ENCODE peak calls at places on chromosome 17, in six cellular contexts. One of them, this sample, is unnamed. For H3K27me3, the result is how much of the 10 kb centered on the place peaks cover.

GRCh38 chr17:56125830-56126819 is 27.1 kb upstream of the ANKFN1 start:
- DNase-seq in IMR-90: peak
- DNase-seq in neural progenitor cell: peak
- DNase-seq in mesendoderm: peak
- DNase-seq in fibroblast of lung: peak
- DNase-seq in MM.1S: no peak
- DNase-seq in this sample: peak

GRCh38 chr17:75241996-75242460 is 19.4 kb downstream of the GGA3 start:
- DNase-seq in IMR-90: peak
- DNase-seq in neural progenitor cell: no peak
- DNase-seq in mesendoderm: no peak
- DNase-seq in fibroblast of lung: peak
- DNase-seq in MM.1S: no peak
- DNase-seq in this sample: no peak

GRCh38 chr17:63785556-63785955 is 11.6 kb downstream of the DDX42 start:
- DNase-seq in IMR-90: peak
- DNase-seq in neural progenitor cell: no peak
- DNase-seq in mesendoderm: no peak
- DNase-seq in fibroblast of lung: peak
- DNase-seq in MM.1S: no peak
- DNase-seq in this sample: no peak

GRCh38 chr17:42526031-42526444 is 10.0 kb upstream of the NAGLU start:
- DNase-seq in IMR-90: peak
- DNase-seq in neural progenitor cell: no peak
- DNase-seq in mesendoderm: no peak
- DNase-seq in fibroblast of lung: peak
- DNase-seq in MM.1S: no peak
- DNase-seq in this sample: no peak

GRCh38 chr17:49880291-49881053 is 32.6 kb upstream of the TAC4 start:
- DNase-seq in IMR-90: peak
- DNase-seq in neural progenitor cell: peak
- DNase-seq in mesendoderm: peak
- DNase-seq in fibroblast of lung: peak
- DNase-seq in MM.1S: peak
- DNase-seq in this sample: peak

GRCh38 chr17:49969134-49969759 is at the start of gene DLX4:
- DNase-seq in IMR-90: no peak
- DNase-seq in neural progenitor cell: peak
- DNase-seq in mesendoderm: no peak
- DNase-seq in fibroblast of lung: no peak
- DNase-seq in MM.1S: no peak
- DNase-seq in this sample: peak

GRCh38 chr17:34990921-34991365 is 10.6 kb downstream of the LIG3 start:
- DNase-seq in IMR-90: peak
- DNase-seq in neural progenitor cell: no peak
- DNase-seq in mesendoderm: no peak
- DNase-seq in fibroblast of lung: no peak
- DNase-seq in MM.1S: peak
- DNase-seq in this sample: no peak

GRCh38 chr17:32827227-32827626 is 49.7 kb downstream of the MYO1D start:
- DNase-seq in IMR-90: no peak
- DNase-seq in neural progenitor cell: no peak
- DNase-seq in mesendoderm: no peak
- DNase-seq in fibroblast of lung: no peak
- DNase-seq in MM.1S: no peak
- DNase-seq in this sample: no peak

GRCh38 chr17:40791808-40792436 is 7.8 kb downstream of the KRT28 start:
- DNase-seq in IMR-90: peak
- DNase-seq in neural progenitor cell: peak
- DNase-seq in mesendoderm: peak
- DNase-seq in fibroblast of lung: peak
- DNase-seq in MM.1S: peak
- DNase-seq in this sample: no peak

GRCh38 chr17:48486557-48486956 is 44.3 kb downstream of the HOXB1 start:
- DNase-seq in IMR-90: peak
- DNase-seq in neural progenitor cell: peak
- DNase-seq in mesendoderm: peak
- DNase-seq in fibroblast of lung: peak
- DNase-seq in MM.1S: no peak
- DNase-seq in this sample: peak

GRCh38 chr17:44997733-44998520 is 29.8 kb upstream of the C1QL1 start:
- DNase-seq in IMR-90: peak
- DNase-seq in neural progenitor cell: no peak
- DNase-seq in mesendoderm: peak
- DNase-seq in fibroblast of lung: no peak
- DNase-seq in MM.1S: no peak
- DNase-seq in this sample: no peak

GRCh38 chr17:70544307-70544706 is 375.0 kb downstream of the KCNJ2 start:
- DNase-seq in IMR-90: no peak
- DNase-seq in neural progenitor cell: no peak
- DNase-seq in mesendoderm: no peak
- DNase-seq in fibroblast of lung: no peak
- DNase-seq in MM.1S: no peak
- DNase-seq in this sample: no peak

GRCh38 chr17:28864991-28865849 is 10.4 kb downstream of the ERAL1 start:
- DNase-seq in IMR-90: no peak
- DNase-seq in neural progenitor cell: no peak
- DNase-seq in mesendoderm: peak
- DNase-seq in fibroblast of lung: no peak
- DNase-seq in MM.1S: no peak
- DNase-seq in this sample: no peak

GRCh38 chr17:76371656-76372628 is 12.5 kb upstream of the SPHK1 start:
- DNase-seq in IMR-90: peak
- DNase-seq in neural progenitor cell: no peak
- DNase-seq in mesendoderm: no peak
- DNase-seq in fibroblast of lung: peak
- DNase-seq in MM.1S: no peak
- DNase-seq in this sample: no peak

GRCh38 chr17:47785538-47786123 is 36.0 kb downstream of the OSBPL7 start:
- DNase-seq in IMR-90: peak
- DNase-seq in neural progenitor cell: peak
- DNase-seq in mesendoderm: peak
- DNase-seq in fibroblast of lung: peak
- DNase-seq in MM.1S: peak
- DNase-seq in this sample: peak

GRCh38 chr17:43378766-43379165 is 20.0 kb upstream of the ARL4D start:
- DNase-seq in IMR-90: no peak
- DNase-seq in neural progenitor cell: no peak
- DNase-seq in mesendoderm: no peak
- DNase-seq in fibroblast of lung: no peak
- DNase-seq in MM.1S: no peak
- DNase-seq in this sample: peak

GRCh38 chr17:50014471-50015088 is 19.6 kb upstream of the DLX3 start:
- DNase-seq in IMR-90: no peak
- DNase-seq in neural progenitor cell: no peak
- DNase-seq in mesendoderm: no peak
- DNase-seq in fibroblast of lung: no peak
- DNase-seq in MM.1S: no peak
- DNase-seq in this sample: no peak

GRCh38 chr17:15431201-15431600 is 36.2 kb downstream of the CDRT4 start:
- DNase-seq in IMR-90: no peak
- DNase-seq in neural progenitor cell: no peak
- DNase-seq in mesendoderm: no peak
- DNase-seq in fibroblast of lung: no peak
- DNase-seq in MM.1S: no peak
- DNase-seq in this sample: no peak

GRCh38 chr17:28744104-28744801 is 442 bp downstream of the TRAF4 start:
- DNase-seq in IMR-90: peak
- DNase-seq in neural progenitor cell: peak
- DNase-seq in mesendoderm: peak
- DNase-seq in fibroblast of lung: peak
- DNase-seq in MM.1S: peak
- DNase-seq in this sample: peak

GRCh38 chr17:2750721-2751120 is 1.3 kb upstream of the CCDC92B start:
- DNase-seq in IMR-90: no peak
- DNase-seq in neural progenitor cell: no peak
- DNase-seq in mesendoderm: no peak
- DNase-seq in fibroblast of lung: no peak
- DNase-seq in MM.1S: no peak
- DNase-seq in this sample: no peak

GRCh38 chr17:2751482-2751881 is 2.0 kb upstream of the CCDC92B start:
- DNase-seq in IMR-90: no peak
- DNase-seq in neural progenitor cell: peak
- DNase-seq in mesendoderm: no peak
- DNase-seq in fibroblast of lung: no peak
- DNase-seq in MM.1S: no peak
- DNase-seq in this sample: peak

GRCh38 chr17:2745317-2746037 is 4.0 kb downstream of the CCDC92B start:
- DNase-seq in IMR-90: no peak
- DNase-seq in neural progenitor cell: no peak
- DNase-seq in mesendoderm: no peak
- DNase-seq in fibroblast of lung: no peak
- DNase-seq in MM.1S: no peak
- DNase-seq in this sample: no peak

GRCh38 chr17:2749784-2750181 is 331 bp upstream of the CCDC92B start:
- DNase-seq in IMR-90: peak
- DNase-seq in neural progenitor cell: peak
- DNase-seq in mesendoderm: peak
- DNase-seq in fibroblast of lung: peak
- DNase-seq in MM.1S: peak
- DNase-seq in this sample: peak

DNA sequence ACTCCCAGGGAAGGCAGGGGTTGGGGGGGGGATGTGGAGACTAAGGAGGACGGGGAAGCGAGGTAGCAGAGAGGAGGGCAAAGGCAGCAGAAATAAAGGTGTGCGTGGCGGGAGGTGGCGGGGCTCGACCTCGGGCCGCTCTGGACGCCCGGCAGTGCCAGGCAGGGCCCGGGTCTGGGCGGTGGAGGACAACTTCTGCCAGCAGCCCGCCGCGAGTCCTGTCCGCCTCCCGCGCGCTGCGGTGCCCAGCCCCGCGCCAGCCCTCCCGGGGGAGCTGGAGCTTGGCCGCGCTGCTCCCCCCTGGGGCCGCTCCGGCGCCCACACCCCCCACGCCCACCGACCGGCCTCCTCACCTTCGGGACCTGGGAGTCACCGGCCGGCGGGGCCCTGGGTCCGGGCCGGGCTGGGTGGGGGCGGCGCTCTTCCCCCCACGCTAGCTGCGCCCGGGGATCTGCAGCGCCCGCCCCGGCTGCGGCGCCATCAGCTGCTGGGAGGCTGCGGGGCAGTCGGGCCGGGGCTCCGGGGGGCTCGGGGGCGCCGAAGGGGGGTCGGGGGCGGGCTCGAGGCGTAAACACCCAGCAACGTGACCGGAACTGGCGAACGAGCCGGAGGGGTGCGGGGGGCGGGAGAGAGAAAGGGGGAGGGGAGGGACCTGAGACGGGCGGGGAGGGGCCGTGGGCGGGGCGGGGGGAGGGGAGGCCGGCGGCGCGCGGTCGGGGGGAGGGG is at the start of gene CCDC92B:
- DNase-seq in IMR-90: no peak
- DNase-seq in neural progenitor cell: no peak
- DNase-seq in mesendoderm: no peak
- DNase-seq in fibroblast of lung: no peak
- DNase-seq in MM.1S: no peak
- DNase-seq in this sample: peak
- H3K9ac ChIP-seq in IMR-90: no peak
- H3K9ac ChIP-seq in neural progenitor cell: no peak
- H3K9ac ChIP-seq in mesendoderm: peak
- H3K9ac ChIP-seq in fibroblast of lung: no peak
- H3K9ac ChIP-seq in MM.1S: no peak
- H3K9ac ChIP-seq in this sample: no peak

DNA sequence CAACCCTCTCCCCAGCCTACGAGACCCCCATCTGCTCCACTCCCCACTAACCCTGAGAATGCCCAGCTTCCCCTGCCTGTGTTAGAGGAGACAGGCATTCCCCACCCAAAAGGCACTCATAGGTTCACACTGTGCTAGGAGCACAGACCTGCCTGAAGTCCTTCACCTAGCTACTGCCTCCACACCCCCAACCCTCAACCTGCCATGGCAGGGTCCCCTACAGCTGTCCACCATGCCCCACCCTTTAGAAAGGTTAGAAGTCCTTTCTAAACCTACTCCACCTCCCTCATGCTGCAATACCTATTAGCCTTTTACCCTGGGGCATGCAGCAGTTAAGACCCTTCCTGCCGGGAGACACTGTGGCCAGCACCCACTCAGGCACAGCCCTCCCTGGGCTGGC is 9.1 kb downstream of the SRCIN1 start:
- DNase-seq in IMR-90: no peak
- DNase-seq in neural progenitor cell: no peak
- DNase-seq in mesendoderm: no peak
- DNase-seq in fibroblast of lung: no peak
- DNase-seq in MM.1S: no peak
- DNase-seq in this sample: no peak
- H3K27me3 ChIP-seq in IMR-90: half or more
- H3K27me3 ChIP-seq in neural progenitor cell: under half
- H3K27me3 ChIP-seq in mesendoderm: under half
- H3K27me3 ChIP-seq in fibroblast of lung: under half
- H3K27me3 ChIP-seq in MM.1S: half or more
- H3K27me3 ChIP-seq in this sample: under half

GRCh38 chr17:59696682-59697277 is 10.4 kb downstream of the PTRH2 start:
- DNase-seq in IMR-90: no peak
- DNase-seq in neural progenitor cell: no peak
- DNase-seq in mesendoderm: no peak
- DNase-seq in fibroblast of lung: no peak
- DNase-seq in MM.1S: no peak
- DNase-seq in this sample: no peak
- H3K27ac ChIP-seq in IMR-90: no peak
- H3K27ac ChIP-seq in neural progenitor cell: no peak
- H3K27ac ChIP-seq in mesendoderm: no peak
- H3K27ac ChIP-seq in fibroblast of lung: no peak
- H3K27ac ChIP-seq in MM.1S: no peak
- H3K27ac ChIP-seq in this sample: no peak

GRCh38 chr17:3893720-3894116 is 865 bp upstream of the CAMKK1 start:
- DNase-seq in IMR-90: no peak
- DNase-seq in neural progenitor cell: no peak
- DNase-seq in mesendoderm: no peak
- DNase-seq in fibroblast of lung: no peak
- DNase-seq in MM.1S: no peak
- DNase-seq in this sample: no peak

GRCh38 chr17:3894188-3894587 is 1.3 kb upstream of the CAMKK1 start:
- DNase-seq in IMR-90: no peak
- DNase-seq in neural progenitor cell: no peak
- DNase-seq in mesendoderm: no peak
- DNase-seq in fibroblast of lung: no peak
- DNase-seq in MM.1S: no peak
- DNase-seq in this sample: no peak

GRCh38 chr17:3895354-3895753 is 2.5 kb upstream of the CAMKK1 start:
- DNase-seq in IMR-90: no peak
- DNase-seq in neural progenitor cell: no peak
- DNase-seq in mesendoderm: no peak
- DNase-seq in fibroblast of lung: no peak
- DNase-seq in MM.1S: no peak
- DNase-seq in this sample: no peak

GRCh38 chr17:3896108-3897099 is 3.6 kb upstream of the CAMKK1 start:
- DNase-seq in IMR-90: no peak
- DNase-seq in neural progenitor cell: no peak
- DNase-seq in mesendoderm: no peak
- DNase-seq in fibroblast of lung: no peak
- DNase-seq in MM.1S: no peak
- DNase-seq in this sample: no peak

DNA sequence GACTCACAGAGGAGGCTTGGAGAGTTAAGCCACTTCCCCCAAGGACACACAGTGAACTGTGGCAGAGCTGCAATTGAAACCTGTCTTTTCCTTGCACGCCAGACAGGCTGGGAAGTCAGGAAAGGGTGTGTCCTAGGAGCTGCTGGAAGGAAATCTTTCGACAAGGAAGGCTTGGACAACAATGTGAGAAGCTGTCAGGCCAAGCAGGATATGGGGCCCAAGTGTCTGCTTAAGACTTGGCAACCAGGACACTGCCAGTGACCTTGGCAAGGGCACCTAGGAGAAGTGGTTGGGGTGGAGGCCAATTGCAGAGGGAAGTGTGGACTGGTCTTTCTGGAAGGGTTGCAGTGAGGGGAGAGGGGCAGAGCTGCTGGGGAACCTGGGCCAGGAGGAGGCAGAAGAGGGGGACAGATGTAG is 2.1 kb upstream of the CAMKK1 start:
- DNase-seq in IMR-90: peak
- DNase-seq in neural progenitor cell: no peak
- DNase-seq in mesendoderm: no peak
- DNase-seq in fibroblast of lung: peak
- DNase-seq in MM.1S: no peak
- DNase-seq in this sample: no peak
- H3K9ac ChIP-seq in IMR-90: no peak
- H3K9ac ChIP-seq in neural progenitor cell: no peak
- H3K9ac ChIP-seq in mesendoderm: no peak
- H3K9ac ChIP-seq in fibroblast of lung: no peak
- H3K9ac ChIP-seq in MM.1S: no peak
- H3K9ac ChIP-seq in this sample: no peak

This sample was measured in endodermal cell.